ENCODE peak calls at places on chromosome 20, in nine cellular contexts. F, T, Z, Y, C, V, G, U and L are unnamed samples.

GRCh38 chr20:3661836-3662665 is 1.1 kb downstream of the GFRA4 start:
- DNase-seq in Z (no peak), U (no peak), G (no peak), T (no peak), Y (no peak), F (no peak), V (no peak), C (no peak), L (no peak)

GRCh38 chr20:25247100-25247665 is 702 bp upstream of the PYGB start:
- DNase-seq in F (no peak), C (peak; percentile 66), U (no peak), Z (peak; percentile 44), Y (peak; percentile 31), T (peak; percentile 73), G (peak; percentile 88), V (peak; percentile 58), L (no peak)

GRCh38 chr20:46027245-46027853 is 1.7 kb upstream of the SLC12A5 start:
- DNase-seq in F (no peak), U (no peak), Y (peak; percentile 29), G (no peak), V (no peak), Z (no peak), T (no peak), C (peak; percentile 55), L (no peak)

GRCh38 chr20:50331469-50332251 is 141.0 kb downstream of the CEBPB start:
- DNase-seq in G (no peak), F (no peak), T (no peak), Z (no peak), U (no peak), C (no peak), V (no peak), Y (no peak), L (no peak)

GRCh38 chr20:12411246-12411940 is 493.7 kb downstream of the BTBD3 start:
- DNase-seq in V (no peak), Y (no peak), G (no peak), Z (no peak), F (no peak), U (no peak), C (no peak), T (no peak), L (no peak)

GRCh38 chr20:33993800-33994623 is at the start of gene RALY:
- DNase-seq in T (peak; percentile 72), Y (peak; percentile 75), F (peak; percentile 63), G (peak; percentile 95), Z (peak; percentile 58), V (peak; percentile 56), U (peak; percentile 71), C (peak; percentile 48), L (no peak)

GRCh38 chr20:53676987-53677386 is 83.3 kb upstream of the ZNF217 start:
- DNase-seq in U (no peak), C (no peak), Z (no peak), V (no peak), Y (no peak), T (no peak), F (no peak), G (no peak), L (no peak)

GRCh38 chr20:43955244-43956191 is 40.9 kb downstream of the TOX2 start:
- DNase-seq in Y (peak; percentile 60), V (no peak), F (peak; percentile 28), G (peak; percentile 50), C (peak; percentile 71), Z (no peak), U (peak; percentile 36), T (no peak), L (peak; percentile 73)

GRCh38 chr20:32988008-32988407 is 16.2 kb downstream of the SUN5 start:
- DNase-seq in G (peak; percentile 38), F (no peak), T (no peak), V (no peak), C (no peak), Z (no peak), Y (no peak), U (no peak), L (no peak)

GRCh38 chr20:14919473-14920157 is 582.2 kb upstream of the FLRT3 start:
- DNase-seq in G (no peak), C (no peak), T (no peak), U (no peak), F (no peak), Z (peak; percentile 75), Y (no peak), V (no peak), L (no peak)